ENCODE peak calls at places on chromosomes 3 and 15, in four cellular contexts. K, H, Y and V are unnamed samples.

GRCh38 chr3:58659051-58659675 is 7.4 kb downstream of the FAM3D start:
- DNase-seq in Y (peak), H (no peak), K (peak), V (peak)

GRCh38 chr3:186239321-186239720 is 122.7 kb downstream of the DGKG start:
- DNase-seq in H (no peak), Y (no peak), K (no peak), V (no peak)

GRCh38 chr3:33602829-33603228 is 115.2 kb downstream of the CLASP2 start:
- DNase-seq in H (no peak), Y (no peak), K (no peak), V (no peak)

GRCh38 chr3:58059349-58060321 is 51.4 kb downstream of the FLNB start:
- DNase-seq in K (no peak), H (no peak), Y (peak), V (no peak)

GRCh38 chr3:53949541-53949940 is 57.9 kb upstream of the SELENOK start:
- DNase-seq in K (no peak), Y (no peak), H (no peak), V (no peak)

GRCh38 chr3:192169332-192169915 is 557.9 kb downstream of the FGF12 start:
- DNase-seq in K (no peak), Y (no peak), H (no peak), V (no peak)

GRCh38 chr3:11206316-11206715 is 52.0 kb downstream of the HRH1 start:
- DNase-seq in K (no peak), Y (no peak), H (no peak), V (no peak)

GRCh38 chr15:65423977-65424679 is 1.4 kb upstream of the IGDCC4 start:
- DNase-seq in H (no peak), K (no peak), Y (no peak), V (peak)

GRCh38 chr15:67080118-67080899 is 14.9 kb downstream of the SMAD3 start:
- DNase-seq in K (no peak), H (no peak), Y (no peak), V (no peak)

GRCh38 chr15:84910928-84911623 is 26.6 kb downstream of the SLC28A1 start:
- DNase-seq in Y (no peak), K (no peak), H (no peak), V (no peak)

GRCh38 chr15:69973102-69973714 is 124.5 kb downstream of the TLE3 start:
- DNase-seq in Y (peak), H (no peak), K (peak), V (peak)

GRCh38 chr3:33513262-33513863 is 73.2 kb upstream of the UBP1 start:
- DNase-seq in Y (no peak), K (no peak), H (no peak), V (no peak)

GRCh38 chr15:67024998-67025368 is 40.4 kb upstream of the SMAD3 start:
- DNase-seq in Y (no peak), K (no peak), H (no peak), V (no peak)

GRCh38 chr15:73844356-73844755 is 29.0 kb upstream of the TBC1D21 start:
- DNase-seq in K (no peak), H (no peak), Y (no peak), V (no peak)

GRCh38 chr3:144085964-144086363 is 114.3 kb downstream of the DIPK2A start:
- DNase-seq in Y (no peak), K (peak), H (no peak), V (no peak)

GRCh38 chr15:35078221-35078915 is 6.7 kb downstream of the NANOGP8 start:
- DNase-seq in K (peak), Y (peak), H (no peak), V (peak)

GRCh38 chr15:93244691-93245615 is 155.9 kb upstream of the RGMA start:
- DNase-seq in Y (no peak), K (no peak), H (no peak), V (no peak)

GRCh38 chr3:38028621-38029361 is 651 bp downstream of the PLCD1 start:
- DNase-seq in K (no peak), Y (no peak), H (no peak), V (no peak)

GRCh38 chr3:183824761-183825379 is 507 bp downstream of the MAP6D1 start:
- DNase-seq in K (peak), H (no peak), Y (no peak), V (no peak)

GRCh38 chr3:115819785-115820384 is 196.6 kb downstream of the GAP43 start:
- DNase-seq in Y (peak), H (peak), K (peak), V (peak)

GRCh38 chr15:49064281-49064653 is 18.0 kb upstream of the SECISBP2L start:
- DNase-seq in K (no peak), H (no peak), Y (peak), V (peak)

GRCh38 chr3:129352045-129352444 is 73.4 kb downstream of the HMCES start:
- DNase-seq in Y (no peak), H (no peak), K (peak), V (peak)

GRCh38 chr3:111758642-111759041 is 100.4 kb upstream of the PHLDB2 start:
- DNase-seq in Y (no peak), H (no peak), K (no peak), V (no peak)

GRCh38 chr3:140206196-140207040 is 271.4 kb downstream of the CLSTN2 start:
- DNase-seq in K (peak), H (no peak), Y (no peak), V (peak)

GRCh38 chr15:47870300-47870955 is 153.1 kb downstream of the SEMA6D start:
- DNase-seq in K (no peak), H (no peak), Y (no peak), V (no peak)

GRCh38 chr3:186985713-186986364 is 55.5 kb downstream of the ST6GAL1 start:
- DNase-seq in H (peak), Y (no peak), K (no peak), V (peak)

GRCh38 chr15:73637527-73637926 is 4.3 kb upstream of the NPTN start:
- DNase-seq in H (no peak), K (no peak), Y (no peak), V (no peak)

GRCh38 chr3:107939621-107940236 is 151.1 kb downstream of the CD47 start:
- DNase-seq in H (no peak), Y (peak), K (no peak), V (no peak)

GRCh38 chr3:64267774-64268604 is 42.7 kb upstream of the PRICKLE2 start:
- DNase-seq in H (no peak), K (peak), Y (no peak), V (no peak)

GRCh38 chr15:37756407-37756806 is 178.0 kb upstream of the TMCO5A start:
- DNase-seq in K (no peak), Y (no peak), H (no peak), V (no peak)

GRCh38 chr3:52529376-52530333 is 4.0 kb downstream of the NT5DC2 start:
- DNase-seq in Y (no peak), H (no peak), K (no peak), V (no peak)
- TF ChIP-seq TARDBP in Y (no peak), H (no peak), K (no peak), V (no peak)

GRCh38 chr15:33243869-33244268 is 49.4 kb upstream of the FMN1 start:
- DNase-seq in K (no peak), Y (peak), H (no peak), V (no peak)

GRCh38 chr15:33242165-33242564 is 47.7 kb upstream of the FMN1 start:
- DNase-seq in H (no peak), K (no peak), Y (peak), V (no peak)

GRCh38 chr15:33243393-33243792 is 48.9 kb upstream of the FMN1 start:
- DNase-seq in H (no peak), K (no peak), Y (no peak), V (no peak)

GRCh38 chr15:33244471-33244870 is 50.0 kb upstream of the FMN1 start:
- DNase-seq in H (no peak), K (no peak), Y (no peak), V (no peak)

GRCh38 chr15:33242669-33243191 is 48.2 kb upstream of the FMN1 start:
- DNase-seq in Y (no peak), K (peak), H (no peak), V (peak)
- TF ChIP-seq TARDBP in Y (no peak), K (no peak), H (no peak), V (no peak)

DNA sequence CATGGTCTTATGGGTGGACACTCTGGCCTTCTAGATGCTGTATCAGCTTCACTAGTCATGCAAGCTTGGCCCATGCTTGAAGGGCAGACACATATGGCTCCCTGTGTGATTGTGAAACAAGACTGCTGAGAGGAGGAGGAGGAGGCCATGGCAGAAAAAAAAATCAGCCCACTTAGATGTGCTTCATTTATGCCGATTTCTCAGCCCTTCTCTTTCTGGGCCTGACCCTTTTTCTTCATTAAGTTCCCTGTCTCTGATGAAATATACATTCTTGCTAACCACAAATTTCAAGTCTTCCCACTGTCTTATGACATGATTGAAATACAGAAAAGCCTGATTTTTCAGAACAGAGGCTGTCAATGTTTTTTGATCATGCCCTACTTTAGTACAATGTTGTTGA is 213.0 kb upstream of the FEZF2 start:
- DNase-seq in Y (no peak), H (no peak), K (no peak), V (no peak)
- TF ChIP-seq TARDBP in Y (no peak), H (no peak), K (no peak), V (no peak)

DNA sequence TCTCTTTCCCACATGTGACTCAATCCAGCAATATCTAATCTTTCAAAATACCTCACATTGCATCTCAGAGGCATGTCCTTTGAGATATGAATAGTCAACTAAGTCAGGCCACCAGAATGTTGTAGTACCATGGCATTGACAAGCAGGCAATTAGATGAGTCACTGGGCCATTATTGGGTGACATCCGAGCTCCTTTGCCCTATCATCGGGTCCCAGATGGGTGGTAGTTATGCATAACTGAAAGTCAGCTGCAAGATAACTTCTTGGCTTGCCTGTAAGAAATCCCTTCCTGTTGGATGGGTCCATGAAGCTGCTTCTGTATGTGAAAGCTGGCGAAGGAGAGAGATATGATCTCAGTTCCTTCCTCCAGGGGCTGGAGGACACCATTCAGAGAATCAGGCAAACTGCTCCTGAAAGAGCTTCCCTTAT is 32.8 kb downstream of the ARRDC4 start:
- DNase-seq in K (no peak), Y (no peak), H (no peak), V (peak)
- TF ChIP-seq TARDBP in K (no peak), Y (no peak), H (no peak), V (no peak)

GRCh38 chr3:120419797-120420196 is 31.0 kb downstream of the FSTL1 start:
- DNase-seq in K (no peak), Y (no peak), H (no peak), V (no peak)
- TF ChIP-seq TARDBP in K (no peak), Y (no peak), H (no peak), V (no peak)

GRCh38 chr3:46935168-46935858 is 41.2 kb downstream of the CCDC12 start:
- DNase-seq in H (no peak), K (peak), Y (peak), V (peak)
- TF ChIP-seq TARDBP in H (no peak), K (no peak), Y (no peak), V (no peak)